ENCODE peak calls at places on chromosomes 3 and 15, in four cellular contexts. One of them, this sample, is unnamed.

GRCh38 chr3:101811875-101812274 is 32.9 kb downstream of the NXPE3 start:
- DNase-seq in lower leg skin: no peak
- DNase-seq in Panc1: no peak
- DNase-seq in ascending aorta: no peak
- DNase-seq in this sample: no peak

GRCh38 chr15:99104788-99105515 is at the start of gene SYNM:
- DNase-seq in Panc1: no peak
- DNase-seq in ascending aorta: no peak
- DNase-seq in lower leg skin: peak; percentile 90
- DNase-seq in this sample: peak; percentile 92

GRCh38 chr15:33016405-33017024 is 178.0 kb downstream of the FMN1 start:
- DNase-seq in Panc1: no peak
- DNase-seq in lower leg skin: no peak
- DNase-seq in ascending aorta: no peak
- DNase-seq in this sample: no peak

GRCh38 chr15:52783929-52784798 is 6.0 kb downstream of the ONECUT1 start:
- DNase-seq in lower leg skin: peak; percentile 80
- DNase-seq in Panc1: no peak
- DNase-seq in ascending aorta: no peak
- DNase-seq in this sample: no peak

GRCh38 chr3:42803800-42804112 is 534 bp downstream of the HIGD1A start:
- DNase-seq in ascending aorta: no peak
- DNase-seq in lower leg skin: peak; percentile 89
- DNase-seq in Panc1: no peak
- DNase-seq in this sample: peak; percentile 61

GRCh38 chr3:78917541-78917940 is 850.3 kb downstream of the ROBO1 start:
- DNase-seq in lower leg skin: no peak
- DNase-seq in ascending aorta: no peak
- DNase-seq in Panc1: no peak
- DNase-seq in this sample: no peak

GRCh38 chr3:183298708-183299153 is 45.7 kb downstream of the B3GNT5 start:
- DNase-seq in Panc1: no peak
- DNase-seq in ascending aorta: peak; percentile 45
- DNase-seq in lower leg skin: peak; percentile 90
- DNase-seq in this sample: peak; percentile 73

GRCh38 chr3:9780920-9781319 is 11.2 kb upstream of the CAMK1 start:
- DNase-seq in ascending aorta: no peak
- DNase-seq in Panc1: no peak
- DNase-seq in lower leg skin: no peak
- DNase-seq in this sample: no peak

GRCh38 chr15:69034352-69034751 is 19.9 kb downstream of the NOX5 start:
- DNase-seq in ascending aorta: no peak
- DNase-seq in Panc1: peak; percentile 70
- DNase-seq in lower leg skin: no peak
- DNase-seq in this sample: no peak

GRCh38 chr3:45486926-45487325 is 98.5 kb downstream of the LARS2 start:
- DNase-seq in ascending aorta: no peak
- DNase-seq in Panc1: no peak
- DNase-seq in lower leg skin: no peak
- DNase-seq in this sample: no peak

GRCh38 chr15:52790166-52790708 is at the start of gene ONECUT1:
- DNase-seq in lower leg skin: no peak
- DNase-seq in Panc1: no peak
- DNase-seq in ascending aorta: no peak
- DNase-seq in this sample: peak; percentile 47

GRCh38 chr15:65460948-65461347 is 38.2 kb upstream of the IGDCC4 start:
- DNase-seq in Panc1: no peak
- DNase-seq in ascending aorta: no peak
- DNase-seq in lower leg skin: no peak
- DNase-seq in this sample: no peak

GRCh38 chr3:162710332-162711112 is 1213.9 kb downstream of the OTOL1 start:
- DNase-seq in lower leg skin: no peak
- DNase-seq in ascending aorta: no peak
- DNase-seq in Panc1: no peak
- DNase-seq in this sample: no peak

GRCh38 chr3:47399016-47399415 is 18.2 kb downstream of the PTPN23 start:
- DNase-seq in Panc1: no peak
- DNase-seq in lower leg skin: no peak
- DNase-seq in ascending aorta: no peak
- DNase-seq in this sample: no peak

GRCh38 chr3:144237351-144237750 is 265.7 kb downstream of the DIPK2A start:
- DNase-seq in ascending aorta: no peak
- DNase-seq in lower leg skin: no peak
- DNase-seq in Panc1: no peak
- DNase-seq in this sample: no peak

GRCh38 chr15:77819271-77819806 is 186.6 kb upstream of the LINGO1 start:
- DNase-seq in Panc1: no peak
- DNase-seq in lower leg skin: no peak
- DNase-seq in ascending aorta: no peak
- DNase-seq in this sample: no peak

GRCh38 chr3:53495518-53496501 is 1.4 kb downstream of the CACNA1D start:
- DNase-seq in lower leg skin: no peak
- DNase-seq in Panc1: no peak
- DNase-seq in ascending aorta: no peak
- DNase-seq in this sample: no peak

GRCh38 chr3:126083511-126083912 is 412 bp downstream of the SLC41A3 start:
- DNase-seq in ascending aorta: no peak
- DNase-seq in Panc1: no peak
- DNase-seq in lower leg skin: peak; percentile 89
- DNase-seq in this sample: no peak

GRCh38 chr3:188185717-188186236 is 31.8 kb downstream of the LPP start:
- DNase-seq in Panc1: no peak
- DNase-seq in lower leg skin: no peak
- DNase-seq in ascending aorta: no peak
- DNase-seq in this sample: no peak

GRCh38 chr3:82610236-82610635 is 848.8 kb upstream of the GBE1 start:
- DNase-seq in lower leg skin: no peak
- DNase-seq in ascending aorta: no peak
- DNase-seq in Panc1: no peak
- DNase-seq in this sample: no peak

GRCh38 chr3:45659661-45660566 is 29.3 kb upstream of the SACM1L start:
- DNase-seq in Panc1: peak; percentile 51
- DNase-seq in lower leg skin: peak; percentile 94
- DNase-seq in ascending aorta: no peak
- DNase-seq in this sample: peak; percentile 52

GRCh38 chr3:172651936-172652595 is 58.8 kb downstream of the NCEH1 start:
- DNase-seq in Panc1: no peak
- DNase-seq in lower leg skin: no peak
- DNase-seq in ascending aorta: no peak
- DNase-seq in this sample: no peak

GRCh38 chr3:16474920-16475319 is 38.6 kb downstream of the RFTN1 start:
- DNase-seq in ascending aorta: no peak
- DNase-seq in lower leg skin: no peak
- DNase-seq in Panc1: no peak
- DNase-seq in this sample: no peak

GRCh38 chr3:9469953-9470352 is 72.5 kb downstream of the SETD5 start:
- DNase-seq in ascending aorta: no peak
- DNase-seq in Panc1: no peak
- DNase-seq in lower leg skin: no peak
- DNase-seq in this sample: no peak

GRCh38 chr3:132912416-132912753 is 125.8 kb upstream of the TMEM108 start:
- DNase-seq in ascending aorta: no peak
- DNase-seq in Panc1: no peak
- DNase-seq in lower leg skin: no peak
- DNase-seq in this sample: no peak

GRCh38 chr3:43620953-43621405 is 832 bp downstream of the ANO10 start:
- DNase-seq in lower leg skin: no peak
- DNase-seq in Panc1: no peak
- DNase-seq in ascending aorta: no peak
- DNase-seq in this sample: no peak

GRCh38 chr3:65277788-65278187 is 590.0 kb upstream of the ADAMTS9 start:
- DNase-seq in lower leg skin: no peak
- DNase-seq in ascending aorta: no peak
- DNase-seq in Panc1: no peak
- DNase-seq in this sample: no peak

DNA sequence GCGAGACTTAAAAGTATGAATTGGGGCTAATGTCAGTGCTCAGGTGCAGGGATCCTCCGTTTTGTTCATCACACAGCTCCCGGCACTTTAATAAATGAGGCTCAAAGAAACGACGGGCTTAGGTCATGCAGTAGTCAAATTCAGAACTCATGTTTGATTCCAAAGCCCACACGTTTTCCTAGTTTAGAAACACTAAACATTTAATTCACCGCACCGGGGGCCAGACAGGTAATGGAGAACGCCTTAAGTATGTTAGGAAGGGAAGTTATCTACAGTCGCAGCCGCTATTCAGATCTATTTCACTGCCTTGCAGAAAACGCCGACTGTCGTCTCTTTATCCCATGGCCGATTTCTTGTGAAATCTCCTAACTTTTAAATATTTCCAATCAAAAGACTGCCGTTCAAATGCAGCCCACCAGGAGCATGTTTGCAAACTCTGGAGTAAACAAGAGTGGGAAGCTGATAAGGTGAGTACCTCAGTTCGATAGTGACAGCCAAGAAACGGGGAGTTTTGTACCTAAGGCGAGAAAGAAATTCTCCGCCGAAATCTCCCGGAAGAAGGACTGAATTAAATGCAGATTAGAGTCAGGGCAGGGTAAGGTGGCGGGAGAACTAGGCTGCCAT is 569 bp downstream of the HIGD2B start:
- DNase-seq in ascending aorta: no peak
- DNase-seq in lower leg skin: no peak
- DNase-seq in Panc1: no peak
- DNase-seq in this sample: no peak
- TF ChIP-seq CTCF in ascending aorta: no peak
- TF ChIP-seq CTCF in lower leg skin: no peak
- TF ChIP-seq CTCF in Panc1: no peak
- TF ChIP-seq CTCF in this sample: no peak

GRCh38 chr3:59308684-59309083 is 258.9 kb upstream of the CFAP20DC start:
- DNase-seq in Panc1: no peak
- DNase-seq in lower leg skin: no peak
- DNase-seq in ascending aorta: no peak
- DNase-seq in this sample: no peak
- TF ChIP-seq CTCF in Panc1: no peak
- TF ChIP-seq CTCF in lower leg skin: no peak
- TF ChIP-seq CTCF in ascending aorta: no peak
- TF ChIP-seq CTCF in this sample: no peak

DNA sequence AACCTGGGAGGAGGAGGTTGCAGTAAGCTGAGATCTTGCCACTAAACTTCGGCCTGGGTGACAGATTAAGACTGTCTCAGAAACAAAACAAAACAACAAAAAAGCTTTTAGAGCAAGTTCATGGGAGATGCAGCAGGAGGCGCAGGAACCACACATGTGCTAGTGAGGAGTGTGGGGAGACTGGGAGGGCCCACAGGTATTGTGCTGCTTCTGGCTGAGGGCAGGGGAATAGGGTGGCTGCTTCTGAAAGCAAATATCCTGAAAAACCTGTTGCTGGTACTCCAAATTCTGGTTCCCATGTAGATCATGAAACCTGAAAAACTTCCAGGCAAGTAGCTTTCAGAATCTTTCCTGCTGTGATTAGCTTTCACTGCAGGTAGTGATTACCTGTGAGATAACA is 22.1 kb downstream of the TYRO3 start:
- DNase-seq in lower leg skin: no peak
- DNase-seq in ascending aorta: no peak
- DNase-seq in Panc1: no peak
- DNase-seq in this sample: no peak
- TF ChIP-seq CTCF in lower leg skin: no peak
- TF ChIP-seq CTCF in ascending aorta: no peak
- TF ChIP-seq CTCF in Panc1: no peak
- TF ChIP-seq CTCF in this sample: no peak

GRCh38 chr15:89003865-89004725 is 84.2 kb upstream of the ABHD2 start:
- DNase-seq in Panc1: no peak
- DNase-seq in ascending aorta: no peak
- DNase-seq in lower leg skin: peak; percentile 72
- DNase-seq in this sample: peak; percentile 60
- TF ChIP-seq CTCF in Panc1: peak; percentile 85
- TF ChIP-seq CTCF in ascending aorta: peak; percentile 40
- TF ChIP-seq CTCF in lower leg skin: no peak
- TF ChIP-seq CTCF in this sample: peak; percentile 66

DNA sequence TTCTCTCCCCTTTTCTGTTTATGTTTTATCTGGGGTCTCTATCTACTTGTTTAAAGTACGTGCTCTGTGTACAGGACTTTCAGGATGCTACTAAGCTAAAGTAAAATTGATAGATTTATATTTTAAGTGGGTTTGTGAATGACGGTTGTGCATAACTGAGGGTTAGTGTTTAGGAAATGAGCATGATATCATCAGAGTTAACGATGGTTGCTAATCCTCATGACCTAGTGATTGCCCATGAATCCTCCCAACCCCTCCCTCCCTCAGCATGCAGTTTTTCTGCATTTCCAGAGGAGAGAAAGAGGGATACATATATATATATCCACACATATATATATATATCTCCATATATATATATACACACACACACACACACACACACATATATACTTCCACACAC is 957.2 kb downstream of the TUSC7 start:
- DNase-seq in Panc1: no peak
- DNase-seq in ascending aorta: no peak
- DNase-seq in lower leg skin: no peak
- DNase-seq in this sample: no peak
- TF ChIP-seq CTCF in Panc1: no peak
- TF ChIP-seq CTCF in ascending aorta: no peak
- TF ChIP-seq CTCF in lower leg skin: no peak
- TF ChIP-seq CTCF in this sample: no peak

GRCh38 chr15:40282144-40282869 is 557 bp downstream of the ANKRD63 start:
- DNase-seq in lower leg skin: no peak
- DNase-seq in Panc1: no peak
- DNase-seq in ascending aorta: no peak
- DNase-seq in this sample: no peak
- TF ChIP-seq CTCF in lower leg skin: no peak
- TF ChIP-seq CTCF in Panc1: peak; percentile 94
- TF ChIP-seq CTCF in ascending aorta: peak; percentile 5
- TF ChIP-seq CTCF in this sample: peak; percentile 16

GRCh38 chr3:179750720-179751328 is 98.0 kb downstream of the USP13 start:
- DNase-seq in ascending aorta: no peak
- DNase-seq in lower leg skin: no peak
- DNase-seq in Panc1: no peak
- DNase-seq in this sample: no peak
- TF ChIP-seq CTCF in ascending aorta: no peak
- TF ChIP-seq CTCF in lower leg skin: no peak
- TF ChIP-seq CTCF in Panc1: peak; percentile 83
- TF ChIP-seq CTCF in this sample: peak; percentile 32

GRCh38 chr3:39791603-39792002 is 17.8 kb upstream of the MYRIP start:
- DNase-seq in lower leg skin: no peak
- DNase-seq in Panc1: no peak
- DNase-seq in ascending aorta: no peak
- DNase-seq in this sample: no peak
- TF ChIP-seq CTCF in lower leg skin: no peak
- TF ChIP-seq CTCF in Panc1: no peak
- TF ChIP-seq CTCF in ascending aorta: no peak
- TF ChIP-seq CTCF in this sample: no peak

This sample was measured in heart left ventricle.